ENCODE peak calls at places on chromosome 16, in ten cellular contexts. K is fibroblast of the aortic adventitia, D is GM12865, C is prostate gland, X is body of pancreas, B is fibroblast of mammary gland, I is GM23338, S is colonic mucosa, E is lung, T is heart right ventricle. M is an unnamed sample.
A peak's percentile ranks its signal among the peaks of the same experiment; 100 is the strongest.

GRCh38 chr16:30893744-30894539 is at the start of gene BCL7C:
- DNase-seq in B (peak; percentile 75), T (peak; percentile 96), E (peak; percentile 93), D (peak; percentile 92), C (peak; percentile 89), K (peak; percentile 70), X (peak; percentile 95), S (peak; percentile 95), I (peak; percentile 93), M (peak; percentile 55)

GRCh38 chr16:67242138-67242730 is 5.0 kb downstream of the FHOD1 start:
- DNase-seq in I (no peak), X (no peak), E (no peak), D (no peak), C (no peak), T (no peak), B (no peak), K (no peak), S (no peak), M (no peak)

GRCh38 chr16:4288148-4288921 is 15.5 kb upstream of the TFAP4 start:
- DNase-seq in K (peak; percentile 54), S (peak; percentile 86), X (peak; percentile 87), B (peak; percentile 75), C (peak; percentile 70), I (peak; percentile 97), D (peak; percentile 86), E (peak; percentile 77), T (peak; percentile 83), M (no peak)

GRCh38 chr16:89257281-89257731 is 39.8 kb downstream of the ZNF778 start:
- DNase-seq in B (no peak), C (no peak), T (no peak), X (no peak), D (no peak), S (no peak), I (peak; percentile 52), E (no peak), K (no peak), M (no peak)

GRCh38 chr16:65619606-65620005 is 497.7 kb upstream of the CDH11 start:
- DNase-seq in C (no peak), X (no peak), I (no peak), K (no peak), B (no peak), E (no peak), S (no peak), T (no peak), D (no peak), M (no peak)

GRCh38 chr16:73025111-73025505 is 22.8 kb downstream of the ZFHX3 start:
- DNase-seq in I (no peak), E (no peak), K (no peak), D (no peak), C (no peak), S (no peak), X (no peak), B (no peak), T (no peak), M (no peak)

GRCh38 chr16:81813648-81814047 is 34.6 kb downstream of the PLCG2 start:
- DNase-seq in B (no peak), D (no peak), K (no peak), C (no peak), T (no peak), S (no peak), E (no peak), X (no peak), I (no peak), M (no peak)

GRCh38 chr16:82236875-82237274 is 66.9 kb upstream of the MPHOSPH6 start:
- DNase-seq in B (no peak), E (no peak), K (no peak), C (no peak), D (no peak), T (no peak), S (no peak), X (no peak), I (no peak), M (no peak)

GRCh38 chr16:82917886-82918595 is 291.3 kb downstream of the CDH13 start:
- DNase-seq in K (no peak), E (no peak), T (no peak), I (no peak), S (no peak), B (no peak), X (no peak), C (no peak), D (no peak), M (no peak)

DNA sequence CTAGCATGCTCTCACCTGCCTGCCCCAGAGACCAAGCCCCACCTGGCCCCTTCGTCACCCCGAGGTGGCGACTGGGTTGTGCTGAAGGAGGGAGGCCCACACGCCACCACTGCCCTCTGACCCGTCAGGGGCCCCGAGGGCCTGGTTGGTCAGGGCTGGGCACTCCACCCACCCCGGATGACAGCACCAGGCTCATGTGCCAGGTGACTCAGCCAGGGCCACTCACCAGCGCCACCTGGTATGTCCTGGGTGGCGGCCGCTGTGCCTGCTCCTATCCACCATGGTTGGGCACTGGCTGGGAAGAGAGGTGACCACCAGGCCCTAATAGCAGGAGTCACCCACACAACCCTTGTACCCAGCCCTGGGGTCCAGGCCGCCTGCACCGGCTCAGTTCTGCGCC is 68.9 kb downstream of the JPH3 start:
- DNase-seq in D (no peak), I (no peak), K (no peak), S (no peak), C (no peak), B (no peak), T (no peak), E (no peak), X (no peak), M (no peak)
- TF ChIP-seq CTCF in D (no peak), I (no peak), K (no peak), S (no peak), C (no peak), B (no peak), T (no peak), E (no peak), X (no peak), M (no peak)

GRCh38 chr16:1539720-1540555 is 6.5 kb downstream of the TMEM204 start:
- DNase-seq in C (no peak), I (no peak), T (no peak), B (no peak), D (no peak), S (no peak), X (no peak), K (no peak), E (no peak), M (no peak)

GRCh38 chr16:1538804-1539520 is 5.5 kb downstream of the TMEM204 start:
- DNase-seq in B (no peak), S (no peak), E (no peak), C (no peak), T (peak; percentile 24), K (no peak), I (peak; percentile 65), X (no peak), D (peak; percentile 45), M (no peak)

GRCh38 chr16:1536601-1537000 is 3.1 kb downstream of the TMEM204 start:
- DNase-seq in K (no peak), T (peak; percentile 17), I (no peak), D (no peak), X (no peak), B (no peak), E (no peak), C (no peak), S (no peak), M (no peak)

GRCh38 chr16:1537138-1537577 is 3.7 kb downstream of the TMEM204 start:
- DNase-seq in I (no peak), K (no peak), D (no peak), S (no peak), B (no peak), E (no peak), T (peak; percentile 30), C (no peak), X (no peak), M (no peak)

DNA sequence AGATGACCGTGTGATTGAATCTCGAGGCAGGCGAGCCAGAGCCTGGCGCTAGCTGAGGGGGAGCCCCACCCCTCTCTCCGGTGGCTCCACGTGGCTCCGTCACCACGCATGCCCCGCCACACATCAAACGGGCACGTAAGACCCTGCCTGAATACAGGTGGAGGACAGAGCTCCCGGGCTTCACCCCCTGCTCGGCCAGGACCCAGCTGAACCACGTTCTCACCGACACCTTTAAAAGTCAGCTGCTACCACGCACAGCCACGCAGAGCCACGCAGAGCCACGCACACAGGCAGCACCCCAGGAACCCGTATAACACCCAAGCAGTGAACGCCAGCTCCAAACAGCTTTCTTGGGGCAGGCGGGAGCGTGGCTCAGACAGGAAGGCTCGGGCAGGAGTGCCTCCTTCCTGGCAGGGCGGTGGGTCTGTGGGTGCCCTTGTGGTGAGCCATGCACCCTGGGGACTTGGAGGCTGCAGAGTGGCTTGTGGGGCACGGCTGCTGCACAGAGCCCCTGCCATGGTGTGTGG is 4.4 kb downstream of the TMEM204 start:
- DNase-seq in C (no peak), I (no peak), B (no peak), D (no peak), T (peak; percentile 11), S (no peak), E (no peak), X (no peak), K (no peak), M (no peak)
- H3K4me3 ChIP-seq in C (no peak overlapping the region), I (no peak overlapping the region), B (no peak overlapping the region), D (no peak overlapping the region), T (peak overlapping the region; percentile 76), S (no peak overlapping the region), E (no peak overlapping the region), X (no peak overlapping the region), K (no peak overlapping the region), M (no peak overlapping the region)

GRCh38 chr16:69465083-69465721 is 40.8 kb downstream of the CYB5B start:
- DNase-seq in B (no peak), E (no peak), I (no peak), S (peak; percentile 27), K (peak; percentile 57), D (peak; percentile 52), X (peak; percentile 24), T (no peak), C (no peak), M (peak; percentile 11)
- TF ChIP-seq CTCF in B (no peak), E (no peak), I (no peak), S (no peak), K (no peak), D (no peak), X (peak; percentile 25), T (no peak), C (peak; percentile 13), M (peak; percentile 43)

GRCh38 chr16:50578147-50578546 is 30.0 kb downstream of the NKD1 start:
- DNase-seq in E (no peak), T (no peak), B (no peak), X (no peak), D (peak; percentile 18), C (no peak), I (no peak), K (no peak), S (no peak), M (no peak)

GRCh38 chr16:50581830-50582229 is 33.6 kb downstream of the NKD1 start:
- DNase-seq in S (no peak), T (no peak), B (no peak), X (no peak), D (no peak), I (no peak), E (no peak), K (peak; percentile 31), C (no peak), M (no peak)

GRCh38 chr16:50583211-50583610 is 35.0 kb downstream of the NKD1 start:
- DNase-seq in E (no peak), I (no peak), X (no peak), T (no peak), K (no peak), S (no peak), C (no peak), B (no peak), D (no peak), M (no peak)

GRCh38 chr16:50576403-50577113 is 28.4 kb downstream of the NKD1 start:
- DNase-seq in E (no peak), I (no peak), B (no peak), K (no peak), C (no peak), X (no peak), S (no peak), D (no peak), T (no peak), M (no peak)

GRCh38 chr16:50580180-50580771 is 32.1 kb downstream of the NKD1 start:
- DNase-seq in S (no peak), K (peak; percentile 58), E (no peak), B (no peak), I (no peak), C (no peak), X (no peak), T (no peak), D (no peak), M (no peak)
- H3K4me3 ChIP-seq in S (no peak overlapping the region), K (no peak overlapping the region), E (no peak overlapping the region), B (no peak overlapping the region), I (no peak overlapping the region), C (no peak overlapping the region), X (no peak overlapping the region), T (no peak overlapping the region), D (no peak overlapping the region), M (no peak overlapping the region)